ENCODE peak calls at places on chromosome 4, in six cellular contexts. One of them, this sample, is unnamed.

GRCh38 chr4:10079951-10080873 is 36.4 kb downstream of the WDR1 start:
- DNase-seq in IMR-90: no peak
- DNase-seq in mesendoderm: no peak
- DNase-seq in H9: no peak
- DNase-seq in H1: no peak
- DNase-seq in mesenchymal stem cell: no peak
- DNase-seq in this sample: no peak

GRCh38 chr4:33088713-33089112 is 2368.5 kb downstream of the PCDH7 start:
- DNase-seq in IMR-90: no peak
- DNase-seq in mesendoderm: no peak
- DNase-seq in H9: no peak
- DNase-seq in H1: no peak
- DNase-seq in mesenchymal stem cell: no peak
- DNase-seq in this sample: no peak

GRCh38 chr4:176782794-176783193 is 9.9 kb downstream of the VEGFC start:
- DNase-seq in IMR-90: peak
- DNase-seq in mesendoderm: no peak
- DNase-seq in H9: no peak
- DNase-seq in H1: no peak
- DNase-seq in mesenchymal stem cell: no peak
- DNase-seq in this sample: no peak

GRCh38 chr4:69697536-69697935 is 44.5 kb upstream of the UGT2A1 start:
- DNase-seq in IMR-90: no peak
- DNase-seq in mesendoderm: no peak
- DNase-seq in H9: no peak
- DNase-seq in H1: no peak
- DNase-seq in mesenchymal stem cell: no peak
- DNase-seq in this sample: no peak

GRCh38 chr4:187258651-187259401 is 535.2 kb upstream of the FAT1 start:
- DNase-seq in IMR-90: no peak
- DNase-seq in mesendoderm: peak
- DNase-seq in H9: no peak
- DNase-seq in H1: no peak
- DNase-seq in mesenchymal stem cell: no peak
- DNase-seq in this sample: no peak

GRCh38 chr4:150960818-150961217 is 54.3 kb downstream of the LRBA start:
- DNase-seq in IMR-90: no peak
- DNase-seq in mesendoderm: peak
- DNase-seq in H9: peak
- DNase-seq in H1: peak
- DNase-seq in mesenchymal stem cell: peak
- DNase-seq in this sample: no peak

GRCh38 chr4:2798399-2799301 is 5.8 kb downstream of the SH3BP2 start:
- DNase-seq in IMR-90: no peak
- DNase-seq in mesendoderm: no peak
- DNase-seq in H9: no peak
- DNase-seq in H1: no peak
- DNase-seq in mesenchymal stem cell: peak
- DNase-seq in this sample: no peak

GRCh38 chr4:54103190-54103574 is 3.2 kb downstream of the GSX2 start:
- DNase-seq in IMR-90: no peak
- DNase-seq in mesendoderm: peak
- DNase-seq in H9: no peak
- DNase-seq in H1: no peak
- DNase-seq in mesenchymal stem cell: peak
- DNase-seq in this sample: no peak

GRCh38 chr4:15706646-15707362 is 3.9 kb downstream of the BST1 start:
- DNase-seq in IMR-90: peak
- DNase-seq in mesendoderm: no peak
- DNase-seq in H9: no peak
- DNase-seq in H1: no peak
- DNase-seq in mesenchymal stem cell: no peak
- DNase-seq in this sample: no peak

GRCh38 chr4:57404463-57404862 is 294.3 kb upstream of the IGFBP7 start:
- DNase-seq in IMR-90: no peak
- DNase-seq in mesendoderm: peak
- DNase-seq in H9: no peak
- DNase-seq in H1: no peak
- DNase-seq in mesenchymal stem cell: no peak
- DNase-seq in this sample: peak

GRCh38 chr4:158941321-158941720 is 161.6 kb upstream of the RAPGEF2 start:
- DNase-seq in IMR-90: no peak
- DNase-seq in mesendoderm: no peak
- DNase-seq in H9: no peak
- DNase-seq in H1: no peak
- DNase-seq in mesenchymal stem cell: no peak
- DNase-seq in this sample: no peak

GRCh38 chr4:6332042-6332668 is 62.5 kb downstream of the WFS1 start:
- DNase-seq in IMR-90: peak
- DNase-seq in mesendoderm: peak
- DNase-seq in H9: peak
- DNase-seq in H1: no peak
- DNase-seq in mesenchymal stem cell: peak
- DNase-seq in this sample: peak

GRCh38 chr4:17260395-17260907 is 251.4 kb downstream of the QDPR start:
- DNase-seq in IMR-90: no peak
- DNase-seq in mesendoderm: no peak
- DNase-seq in H9: no peak
- DNase-seq in H1: no peak
- DNase-seq in mesenchymal stem cell: no peak
- DNase-seq in this sample: no peak

GRCh38 chr4:64330143-64330542 is 79.1 kb downstream of the TECRL start:
- DNase-seq in IMR-90: no peak
- DNase-seq in mesendoderm: no peak
- DNase-seq in H9: no peak
- DNase-seq in H1: no peak
- DNase-seq in mesenchymal stem cell: no peak
- DNase-seq in this sample: no peak

GRCh38 chr4:6730603-6731300 is 14.8 kb downstream of the BLOC1S4 start:
- DNase-seq in IMR-90: no peak
- DNase-seq in mesendoderm: no peak
- DNase-seq in H9: peak
- DNase-seq in H1: no peak
- DNase-seq in mesenchymal stem cell: no peak
- DNase-seq in this sample: no peak

GRCh38 chr4:76752911-76753494 is 144.9 kb downstream of the SOWAHB start:
- DNase-seq in IMR-90: peak
- DNase-seq in mesendoderm: no peak
- DNase-seq in H9: no peak
- DNase-seq in H1: no peak
- DNase-seq in mesenchymal stem cell: peak
- DNase-seq in this sample: no peak

GRCh38 chr4:6225469-6225868 is 25.1 kb upstream of the JAKMIP1 start:
- DNase-seq in IMR-90: peak
- DNase-seq in mesendoderm: peak
- DNase-seq in H9: peak
- DNase-seq in H1: no peak
- DNase-seq in mesenchymal stem cell: peak
- DNase-seq in this sample: peak

GRCh38 chr4:174265917-174266316 is 17.6 kb downstream of the FBXO8 start:
- DNase-seq in IMR-90: no peak
- DNase-seq in mesendoderm: no peak
- DNase-seq in H9: no peak
- DNase-seq in H1: no peak
- DNase-seq in mesenchymal stem cell: no peak
- DNase-seq in this sample: no peak

GRCh38 chr4:7210818-7211217 is 18.5 kb downstream of the SORCS2 start:
- DNase-seq in IMR-90: peak
- DNase-seq in mesendoderm: no peak
- DNase-seq in H9: no peak
- DNase-seq in H1: no peak
- DNase-seq in mesenchymal stem cell: peak
- DNase-seq in this sample: no peak

GRCh38 chr4:149987777-149988410 is 90.4 kb upstream of the DCLK2 start:
- DNase-seq in IMR-90: no peak
- DNase-seq in mesendoderm: no peak
- DNase-seq in H9: no peak
- DNase-seq in H1: no peak
- DNase-seq in mesenchymal stem cell: no peak
- DNase-seq in this sample: no peak

GRCh38 chr4:6819295-6819694 is 36.8 kb downstream of the KIAA0232 start:
- DNase-seq in IMR-90: no peak
- DNase-seq in mesendoderm: no peak
- DNase-seq in H9: no peak
- DNase-seq in H1: no peak
- DNase-seq in mesenchymal stem cell: no peak
- DNase-seq in this sample: no peak

GRCh38 chr4:113773014-113773413 is 11.5 kb upstream of the CAMK2D start:
- DNase-seq in IMR-90: no peak
- DNase-seq in mesendoderm: no peak
- DNase-seq in H9: no peak
- DNase-seq in H1: no peak
- DNase-seq in mesenchymal stem cell: no peak
- DNase-seq in this sample: no peak

GRCh38 chr4:77821775-77822174 is 2.6 kb upstream of the CNOT6L start:
- DNase-seq in IMR-90: no peak
- DNase-seq in mesendoderm: no peak
- DNase-seq in H9: no peak
- DNase-seq in H1: no peak
- DNase-seq in mesenchymal stem cell: no peak
- DNase-seq in this sample: no peak

DNA sequence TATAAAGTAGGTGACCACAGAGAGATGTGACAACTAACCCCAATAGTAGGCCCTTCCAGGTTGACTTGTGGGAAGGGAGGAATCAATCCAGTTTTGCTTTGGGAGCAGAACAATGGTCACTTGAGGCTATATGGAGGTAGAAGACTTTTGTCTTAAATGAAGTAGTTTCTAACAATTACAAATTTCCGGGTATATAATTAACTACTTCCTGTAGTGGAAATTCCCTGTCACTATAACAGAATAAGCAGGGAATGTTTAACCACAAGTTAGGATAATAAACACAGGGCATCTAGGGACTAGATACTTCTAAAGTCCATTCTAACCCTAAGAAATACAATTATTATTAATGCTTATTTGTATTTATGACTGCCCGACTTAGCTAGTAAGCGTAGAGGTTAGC is 99.0 kb upstream of the TRPC3 start:
- DNase-seq in IMR-90: no peak
- DNase-seq in mesendoderm: no peak
- DNase-seq in H9: no peak
- DNase-seq in H1: no peak
- DNase-seq in mesenchymal stem cell: peak
- DNase-seq in this sample: no peak
- H4K8ac ChIP-seq in IMR-90: no peak
- H4K8ac ChIP-seq in mesendoderm: no peak
- H4K8ac ChIP-seq in H9: no peak
- H4K8ac ChIP-seq in H1: no peak
- H4K8ac ChIP-seq in mesenchymal stem cell: no peak
- H4K8ac ChIP-seq in this sample: no peak

GRCh38 chr4:100359433-100359832 is 158.4 kb downstream of the EMCN start:
- DNase-seq in IMR-90: no peak
- DNase-seq in mesendoderm: no peak
- DNase-seq in H9: no peak
- DNase-seq in H1: no peak
- DNase-seq in mesenchymal stem cell: no peak
- DNase-seq in this sample: no peak
- H2BK15ac ChIP-seq in IMR-90: no peak
- H2BK15ac ChIP-seq in mesendoderm: no peak
- H2BK15ac ChIP-seq in H9: no peak
- H2BK15ac ChIP-seq in H1: no peak
- H2BK15ac ChIP-seq in mesenchymal stem cell: no peak
- H2BK15ac ChIP-seq in this sample: no peak

GRCh38 chr4:115970859-115971258 is 857.4 kb upstream of the NDST4 start:
- DNase-seq in IMR-90: no peak
- DNase-seq in mesendoderm: no peak
- DNase-seq in H9: no peak
- DNase-seq in H1: no peak
- DNase-seq in mesenchymal stem cell: no peak
- DNase-seq in this sample: no peak

GRCh38 chr4:115965588-115965987 is 852.2 kb upstream of the NDST4 start:
- DNase-seq in IMR-90: no peak
- DNase-seq in mesendoderm: no peak
- DNase-seq in H9: no peak
- DNase-seq in H1: no peak
- DNase-seq in mesenchymal stem cell: no peak
- DNase-seq in this sample: no peak

GRCh38 chr4:115972967-115973366 is 859.5 kb upstream of the NDST4 start:
- DNase-seq in IMR-90: no peak
- DNase-seq in mesendoderm: peak
- DNase-seq in H9: no peak
- DNase-seq in H1: no peak
- DNase-seq in mesenchymal stem cell: no peak
- DNase-seq in this sample: no peak

GRCh38 chr4:115973768-115974167 is 860.3 kb upstream of the NDST4 start:
- DNase-seq in IMR-90: no peak
- DNase-seq in mesendoderm: peak
- DNase-seq in H9: no peak
- DNase-seq in H1: peak
- DNase-seq in mesenchymal stem cell: no peak
- DNase-seq in this sample: peak

DNA sequence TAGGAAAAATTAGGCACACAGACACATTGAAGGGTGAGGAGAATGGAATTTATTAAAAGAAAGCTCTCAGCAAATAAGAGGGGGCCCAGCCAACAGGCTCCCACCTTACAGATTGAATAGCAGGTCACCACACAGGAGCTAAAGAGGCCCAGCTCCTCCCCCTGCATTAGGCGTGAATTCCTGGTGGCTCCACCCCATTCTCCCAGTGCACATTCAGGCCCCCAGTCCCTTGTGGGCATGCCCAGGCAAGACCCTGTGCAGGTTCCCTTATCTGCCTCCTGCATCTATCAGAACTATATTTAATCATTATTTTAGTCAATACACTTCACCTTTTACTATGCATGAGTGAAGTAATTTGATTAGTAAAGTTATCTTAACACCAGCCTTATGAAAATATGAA is 856.3 kb upstream of the NDST4 start:
- DNase-seq in IMR-90: no peak
- DNase-seq in mesendoderm: peak
- DNase-seq in H9: peak
- DNase-seq in H1: no peak
- DNase-seq in mesenchymal stem cell: no peak
- DNase-seq in this sample: no peak
- H4K8ac ChIP-seq in IMR-90: no peak
- H4K8ac ChIP-seq in mesendoderm: no peak
- H4K8ac ChIP-seq in H9: no peak
- H4K8ac ChIP-seq in H1: no peak
- H4K8ac ChIP-seq in mesenchymal stem cell: no peak
- H4K8ac ChIP-seq in this sample: no peak

DNA sequence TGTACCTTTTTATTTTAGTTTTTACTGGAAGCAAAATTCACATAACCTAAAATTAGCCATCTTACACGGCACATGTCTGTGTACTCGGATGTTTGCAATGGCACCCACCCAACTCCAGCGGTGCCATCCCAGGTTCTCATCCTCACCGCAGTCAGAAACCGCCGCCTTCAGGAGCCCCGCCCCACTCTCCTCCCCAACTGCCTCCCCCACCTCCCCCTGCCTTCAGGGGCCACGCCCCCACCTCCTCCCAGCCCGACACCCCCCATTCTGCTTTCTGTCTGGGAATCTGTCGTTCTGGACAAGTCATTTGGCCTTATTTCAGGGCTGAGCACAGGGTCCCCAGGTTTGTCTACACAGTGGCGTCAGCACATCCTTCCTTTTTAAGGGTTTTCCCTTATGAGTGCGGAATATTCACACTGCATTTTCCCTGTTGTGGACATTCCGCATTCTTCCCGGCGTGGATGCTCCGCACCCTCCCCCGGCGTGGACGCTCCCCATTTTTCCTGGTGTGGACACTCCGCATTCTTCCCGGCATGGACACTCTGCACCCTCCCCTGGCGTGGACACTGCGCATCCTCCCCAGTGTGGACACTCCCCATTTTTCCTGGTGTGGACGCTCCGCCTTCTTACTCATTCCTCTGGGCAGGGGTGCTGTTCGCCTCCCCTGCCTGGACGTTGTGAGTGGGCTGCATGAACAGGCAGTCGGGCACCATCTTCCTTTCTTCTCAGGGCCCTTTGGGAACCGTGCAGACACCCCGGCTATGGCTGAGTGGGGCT is 135.4 kb upstream of the NKX1-1 start:
- DNase-seq in IMR-90: no peak
- DNase-seq in mesendoderm: no peak
- DNase-seq in H9: no peak
- DNase-seq in H1: no peak
- DNase-seq in mesenchymal stem cell: no peak
- DNase-seq in this sample: no peak
- H2BK15ac ChIP-seq in IMR-90: no peak
- H2BK15ac ChIP-seq in mesendoderm: no peak
- H2BK15ac ChIP-seq in H9: no peak
- H2BK15ac ChIP-seq in H1: no peak
- H2BK15ac ChIP-seq in mesenchymal stem cell: no peak
- H2BK15ac ChIP-seq in this sample: peak

This sample was measured in neuronal stem cell.